ENCODE peak calls at places on chromosomes 6 and 20, in eight cellular contexts. C is HFF-Myc; U is stimulated activated naive CD4-positive, alpha-beta T cell; P is GM04503; A is activated naive CD8-positive, alpha-beta T cell treated with anti-CD3 and anti-CD28 coated beads, Interleukin-2, amount 50 U/mL, for 24 hours; E is upper lobe of right lung; N is colonic mucosa; B is HS-5. H is an unnamed sample.

GRCh38 chr20:63652192-63652980 is 838 bp downstream of the STMN3 start:
- DNase-seq in A (peak; percentile 44), U (peak; percentile 57), B (no peak), E (no peak), P (no peak), N (no peak), C (no peak), H (no peak)

GRCh38 chr6:137165375-137166246 is 7.8 kb downstream of the IL22RA2 start:
- DNase-seq in U (no peak), A (peak; percentile 42), C (no peak), N (peak; percentile 33), P (no peak), B (no peak), E (no peak), H (no peak)

GRCh38 chr20:32037929-32038328 is 14.1 kb upstream of the HCK start:
- DNase-seq in N (no peak), E (no peak), A (no peak), P (peak; percentile 15), C (peak; percentile 6), U (no peak), B (no peak), H (no peak)

GRCh38 chr20:38245753-38246152 is 14.8 kb downstream of the KIAA1755 start:
- DNase-seq in B (no peak), P (no peak), U (no peak), C (no peak), E (peak; percentile 21), N (no peak), A (no peak), H (no peak)

GRCh38 chr6:128841518-128841917 is 41.4 kb upstream of the LAMA2 start:
- DNase-seq in E (no peak), N (no peak), C (no peak), U (no peak), P (no peak), B (no peak), A (no peak), H (no peak)

GRCh38 chr6:155495011-155495768 is 39.6 kb upstream of the NOX3 start:
- DNase-seq in U (no peak), A (no peak), C (peak; percentile 44), E (no peak), N (peak; percentile 20), P (peak; percentile 72), B (no peak), H (no peak)

GRCh38 chr6:142313284-142313683 is 11.5 kb downstream of the ADGRG6 start:
- DNase-seq in C (no peak), E (no peak), N (no peak), U (no peak), B (no peak), P (no peak), A (no peak), H (no peak)

GRCh38 chr6:80607814-80608391 is 501.4 kb downstream of the BCKDHB start:
- DNase-seq in E (no peak), U (no peak), B (peak; percentile 75), N (no peak), P (peak; percentile 93), C (peak; percentile 20), A (no peak), H (no peak)

GRCh38 chr20:40265872-40266533 is 423.0 kb downstream of the MAFB start:
- DNase-seq in N (peak; percentile 41), A (no peak), E (no peak), B (peak; percentile 20), P (no peak), U (no peak), C (no peak), H (no peak)